ENCODE peak calls at places on chromosomes 6 and 20, in six cellular contexts. K is Karpas-422, Z is Peyer's patch, J is cardiac fibroblast, C is fibroblast of the aortic adventitia, P is IMR-90. B is an unnamed sample.

GRCh38 chr6:56868687-56869086 is 86.2 kb upstream of the BEND6 start:
- DNase-seq in K (no peak), Z (no peak), J (peak), C (peak), P (peak), B (no peak)

GRCh38 chr6:105318660-105319059 is 84.2 kb downstream of the PREP start:
- DNase-seq in K (no peak), Z (no peak), J (peak), C (peak), P (peak), B (peak)

GRCh38 chr6:125519367-125519766 is 217.6 kb upstream of the HDDC2 start:
- DNase-seq in K (no peak), Z (no peak), J (no peak), C (peak), P (no peak), B (no peak)

GRCh38 chr6:33430991-33431879 is 11.4 kb downstream of the SYNGAP1 start:
- DNase-seq in K (peak), Z (peak), J (peak), C (peak), P (peak), B (no peak)

GRCh38 chr6:162554531-162554930 is 173.0 kb downstream of the PRKN start:
- DNase-seq in K (no peak), Z (no peak), J (no peak), C (no peak), P (no peak), B (no peak)

GRCh38 chr6:43009124-43009523 is 4.6 kb downstream of the MEA1 start:
- DNase-seq in K (peak), Z (no peak), J (peak), C (peak), P (peak), B (peak)

GRCh38 chr6:55963301-55963700 is 87.9 kb upstream of the BMP5 start:
- DNase-seq in K (no peak), Z (no peak), J (peak), C (peak), P (no peak), B (peak)

GRCh38 chr20:57107208-57107607 is 159.2 kb downstream of the BMP7 start:
- DNase-seq in K (no peak), Z (no peak), J (no peak), C (no peak), P (no peak), B (no peak)

GRCh38 chr6:26576929-26577719 is 19.6 kb upstream of the ABT1 start:
- DNase-seq in K (peak), Z (peak), J (peak), C (peak), P (peak), B (peak)

GRCh38 chr6:45617441-45617840 is 239.7 kb upstream of the SUPT3H start:
- DNase-seq in K (no peak), Z (no peak), J (peak), C (no peak), P (peak), B (no peak)

GRCh38 chr6:84065718-84066290 is 32.2 kb downstream of the MRAP2 start:
- DNase-seq in K (no peak), Z (no peak), J (peak), C (peak), P (peak), B (peak)

DNA sequence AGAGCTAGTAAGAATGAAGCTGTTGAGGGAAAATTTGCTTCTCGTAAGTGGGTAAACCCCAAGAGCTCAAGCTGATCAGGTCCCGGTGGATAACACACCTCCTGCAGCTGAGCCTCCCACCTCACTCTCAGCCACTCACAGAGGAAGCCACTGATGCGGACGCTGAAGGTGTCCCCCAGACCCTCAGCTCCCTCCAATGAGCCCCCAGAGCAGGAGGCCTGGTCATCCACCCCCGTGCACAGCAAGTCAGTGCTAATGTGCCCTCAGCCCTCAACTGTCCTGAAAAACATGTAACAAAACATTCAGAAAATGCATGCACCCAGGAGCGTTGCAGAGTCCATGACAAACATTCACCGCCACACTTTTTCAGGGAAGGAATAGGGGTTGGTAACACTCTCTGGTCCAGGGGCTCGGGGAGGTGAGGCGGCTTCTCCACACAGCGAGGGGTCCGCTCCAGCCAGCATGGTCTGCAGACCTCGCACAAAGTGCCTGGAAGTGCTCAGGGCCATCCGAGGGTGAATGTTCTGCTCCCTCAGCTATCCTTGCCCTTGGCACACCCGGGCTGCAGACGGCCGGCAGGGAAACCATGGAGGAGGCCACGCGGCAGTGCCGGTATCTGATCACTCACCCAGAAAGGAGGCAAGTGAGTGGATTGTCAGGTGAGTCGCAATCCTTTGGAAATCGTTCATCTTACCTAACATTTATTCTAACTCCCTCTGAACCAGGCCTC is 62.1 kb downstream of the DLL1 start:
- DNase-seq in K (no peak), Z (no peak), J (no peak), C (no peak), P (no peak), B (no peak)
- H3K4me3 ChIP-seq in K (no peak), Z (no peak), J (no peak), C (no peak), P (no peak), B (no peak)

DNA sequence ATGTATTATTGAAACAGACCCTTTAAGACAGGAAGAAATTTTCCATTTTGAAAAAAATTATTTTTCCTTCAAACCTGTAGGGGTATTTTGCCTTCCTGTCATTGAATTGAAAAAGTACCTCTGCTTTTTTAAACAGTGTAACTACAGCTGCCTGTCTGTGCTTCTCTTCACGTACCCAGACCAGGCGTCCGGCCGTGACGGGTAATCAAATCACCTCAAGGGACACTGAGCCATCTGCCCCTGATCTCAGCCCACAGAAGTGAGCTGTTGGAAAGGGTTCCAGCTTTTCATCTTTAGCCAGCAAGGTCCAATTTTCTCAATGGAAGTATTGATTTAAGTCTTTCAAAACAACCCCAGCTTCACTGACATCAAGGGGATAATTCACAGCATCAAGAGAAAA is 58.0 kb downstream of the SLC35D3 start:
- DNase-seq in K (no peak), Z (no peak), J (no peak), C (no peak), P (no peak), B (no peak)
- H3K4me3 ChIP-seq in K (no peak), Z (no peak), J (no peak), C (no peak), P (no peak), B (no peak)

GRCh38 chr6:82245376-82245775 is 2.2 kb downstream of the IBTK start:
- DNase-seq in K (no peak), Z (no peak), J (no peak), C (no peak), P (no peak), B (no peak)
- H3K4me3 ChIP-seq in K (no peak), Z (no peak), J (no peak), C (no peak), P (no peak), B (no peak)

DNA sequence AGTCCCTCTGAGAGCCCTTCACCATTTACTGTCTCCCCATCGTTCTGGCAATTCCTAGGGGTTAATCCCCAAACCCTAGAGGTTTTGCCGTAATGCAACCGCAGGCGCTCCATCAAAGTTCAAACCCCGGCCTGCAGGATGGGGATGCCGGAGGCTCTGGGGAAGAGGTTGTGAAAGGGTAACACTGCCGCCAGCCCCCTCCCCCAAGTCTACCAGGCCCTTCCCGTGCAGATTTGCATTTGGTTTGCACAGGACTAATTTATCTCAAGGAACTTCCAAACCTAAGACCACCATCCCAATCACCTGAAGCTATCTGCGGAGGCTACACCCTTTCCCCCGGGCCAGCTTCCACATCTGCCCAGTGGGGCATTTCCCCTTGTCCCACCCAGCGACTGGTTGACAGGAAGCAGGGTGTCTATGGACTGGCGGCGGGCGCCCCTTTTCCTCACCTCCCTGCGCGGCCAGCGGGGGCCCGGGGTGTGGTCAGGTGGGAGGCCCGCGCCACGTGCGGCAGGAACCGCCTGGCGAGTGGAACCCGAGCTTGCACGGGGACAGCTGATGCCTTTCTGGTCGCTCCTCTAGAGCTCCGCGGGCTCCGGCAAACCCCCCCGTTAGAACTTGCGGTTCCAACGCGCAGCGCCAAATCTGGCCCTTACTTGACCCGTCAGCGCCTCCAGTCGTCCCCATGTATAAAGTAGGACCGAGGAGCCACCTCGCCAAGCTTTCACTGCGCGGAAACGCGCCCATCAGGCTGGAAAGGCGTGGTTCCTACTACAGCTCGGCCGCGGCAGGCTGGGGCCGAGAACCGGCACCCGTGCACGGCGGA is 9.4 kb upstream of the SLC4A11 start:
- DNase-seq in K (peak), Z (peak), J (peak), C (peak), P (no peak), B (no peak)
- H3K4me3 ChIP-seq in K (peak), Z (no peak), J (peak), C (peak), P (no peak), B (no peak)

DNA sequence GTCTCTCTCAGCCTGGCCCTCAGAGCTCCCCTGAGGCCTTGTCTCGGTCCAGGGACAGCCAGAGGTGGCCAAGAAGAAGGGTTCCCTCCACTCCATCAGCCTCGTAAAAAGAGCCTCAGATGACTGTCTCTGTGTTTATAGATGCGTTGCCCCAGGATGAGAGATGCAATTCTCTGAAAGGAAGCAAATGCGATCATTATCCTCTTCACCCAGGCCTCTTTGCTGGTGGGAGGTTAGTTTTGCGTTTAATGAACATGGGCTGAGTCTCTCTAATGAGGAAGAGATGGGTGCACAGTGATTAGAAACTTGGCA is 90.4 kb downstream of the YTHDF1 start:
- DNase-seq in K (no peak), Z (no peak), J (no peak), C (no peak), P (no peak), B (no peak)
- H3K4me3 ChIP-seq in K (no peak), Z (no peak), J (no peak), C (no peak), P (no peak), B (no peak)

DNA sequence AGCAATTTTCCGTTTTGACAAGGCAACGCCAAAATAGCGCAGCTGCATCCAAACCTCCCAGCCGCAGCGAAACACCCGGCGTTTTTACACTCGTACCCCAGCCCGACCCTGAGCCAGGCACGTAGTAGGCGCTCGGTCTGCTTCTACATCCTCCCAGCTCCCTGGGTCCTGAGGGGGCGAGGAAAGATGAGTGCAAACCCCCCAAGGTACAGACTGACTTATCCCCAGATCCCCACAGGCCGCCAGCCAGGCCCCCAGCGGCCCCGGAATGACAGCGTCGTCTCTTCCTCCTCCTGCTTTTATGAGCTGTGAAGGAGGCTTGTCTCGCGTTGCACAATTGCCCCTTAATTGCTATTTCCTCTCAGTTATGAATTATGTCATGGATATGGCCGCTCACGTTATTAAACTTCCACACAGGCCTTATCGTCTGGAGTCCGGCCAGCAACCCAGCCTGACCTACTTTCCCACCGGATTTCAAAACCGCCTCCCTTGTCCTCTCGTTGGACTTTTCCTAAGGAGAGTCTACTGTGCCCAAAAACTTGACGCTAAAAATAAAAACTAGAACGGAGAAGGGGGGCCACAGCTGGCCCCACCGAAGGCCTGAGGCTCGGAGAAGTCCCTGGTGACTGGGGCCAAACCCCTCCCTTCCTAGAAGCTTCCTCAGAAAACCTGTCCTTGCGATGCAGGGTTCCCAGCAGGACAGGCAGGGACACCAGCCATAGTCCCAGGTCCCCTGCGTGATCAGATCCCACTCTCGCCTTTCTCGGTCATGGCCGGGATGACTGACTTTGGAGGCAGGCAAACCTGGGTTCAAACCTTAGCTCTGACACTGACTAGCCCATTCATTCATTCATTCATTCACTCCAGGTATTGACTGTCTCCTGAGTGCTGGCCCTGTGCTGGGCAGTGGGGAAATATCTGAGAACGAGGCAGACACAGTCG is 130.9 kb upstream of the PTPN1 start:
- DNase-seq in K (no peak), Z (peak), J (peak), C (peak), P (peak), B (no peak)
- H3K4me3 ChIP-seq in K (no peak), Z (peak), J (no peak), C (no peak), P (no peak), B (no peak)

GRCh38 chr20:23036371-23036770 is 1.3 kb downstream of the SSTR4 start:
- DNase-seq in K (no peak), Z (no peak), J (no peak), C (no peak), P (no peak), B (no peak)

GRCh38 chr20:23033918-23034317 is 1.2 kb upstream of the SSTR4 start:
- DNase-seq in K (no peak), Z (no peak), J (no peak), C (no peak), P (no peak), B (no peak)

GRCh38 chr20:23037017-23037481 is 1.9 kb downstream of the SSTR4 start:
- DNase-seq in K (no peak), Z (no peak), J (no peak), C (no peak), P (no peak), B (no peak)

GRCh38 chr20:23035731-23036130 is 619 bp downstream of the SSTR4 start:
- DNase-seq in K (no peak), Z (no peak), J (no peak), C (no peak), P (no peak), B (no peak)

DNA sequence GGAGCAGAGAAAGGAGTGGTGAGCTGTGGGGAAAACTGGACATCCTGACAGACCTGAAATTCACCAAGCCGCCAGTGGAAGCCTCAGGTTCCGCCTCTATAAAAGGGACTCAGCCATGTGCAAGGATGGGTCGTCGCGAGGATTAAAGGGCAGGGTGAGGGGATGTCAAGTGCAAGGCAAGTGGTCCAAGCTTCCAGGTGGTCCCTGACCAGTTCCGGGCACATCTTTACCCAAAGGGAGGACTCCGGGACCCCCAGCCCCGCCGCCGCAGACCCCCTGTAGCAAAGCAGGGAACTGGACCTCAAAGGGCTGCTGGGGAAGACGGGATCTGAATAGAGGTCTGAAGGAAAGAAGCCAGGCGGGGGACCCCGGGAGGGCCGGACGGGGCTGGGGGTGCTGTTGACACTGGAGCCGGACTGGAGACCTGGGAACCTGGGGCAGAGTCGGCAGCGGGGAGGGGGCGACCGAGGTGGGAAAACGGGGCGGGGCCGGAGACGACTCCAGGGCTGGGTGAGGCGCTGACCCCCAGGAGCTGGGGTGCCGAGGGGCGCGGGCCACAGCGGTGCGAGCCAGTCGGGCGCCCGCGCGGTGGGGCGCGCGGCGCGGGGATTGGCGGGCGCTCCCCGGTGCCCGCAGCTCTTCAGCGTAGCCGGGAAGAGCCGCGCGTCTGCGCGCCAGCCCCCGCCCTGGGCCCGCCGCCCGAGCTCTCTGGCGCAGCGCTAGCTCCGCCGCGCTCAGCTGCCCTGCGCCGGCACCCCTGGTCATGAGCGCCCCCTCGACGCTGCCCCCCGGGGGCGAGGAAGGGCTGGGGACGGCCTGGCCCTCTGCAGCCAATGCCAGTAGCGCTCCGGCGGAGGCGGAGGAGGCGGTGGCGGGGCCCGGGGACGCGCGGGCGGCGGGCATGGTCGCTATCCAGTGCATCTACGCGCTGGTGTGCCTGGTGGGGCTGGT is at the start of gene SSTR4:
- DNase-seq in K (no peak), Z (no peak), J (no peak), C (no peak), P (no peak), B (no peak)
- H3K4me3 ChIP-seq in K (no peak), Z (no peak), J (no peak), C (no peak), P (no peak), B (no peak)

B was measured in MG63.